ENCODE peak calls at places on chromosomes 6 and 20, in seven cellular contexts. C is prostate gland, Q is fibroblast of lung, L is Caco-2, I is K562, S is neural progenitor cell, J is right cardiac atrium. H is an unnamed sample.

GRCh38 chr6:52087498-52087999 is at the start of gene PKHD1:
- DNase-seq in C (no peak), Q (no peak), L (peak; percentile 78), I (no peak), S (peak; percentile 27), J (no peak), H (no peak)

GRCh38 chr6:14927398-14927797 is 318.5 kb upstream of the JARID2 start:
- DNase-seq in C (no peak), Q (no peak), L (no peak), I (no peak), S (no peak), J (no peak), H (no peak)

GRCh38 chr20:8388146-8388545 is 256.1 kb downstream of the PLCB1 start:
- DNase-seq in C (no peak), Q (peak; percentile 75), L (no peak), I (no peak), S (no peak), J (no peak), H (no peak)

GRCh38 chr20:36454664-36455427 is 86.5 kb upstream of the MYL9 start:
- DNase-seq in C (no peak), Q (peak; percentile 21), L (peak; percentile 88), I (no peak), S (peak; percentile 72), J (peak; percentile 66), H (peak; percentile 68)

GRCh38 chr6:128676456-128676855 is 156.1 kb upstream of the PTPRK start:
- DNase-seq in C (no peak), Q (no peak), L (no peak), I (no peak), S (no peak), J (no peak), H (no peak)

GRCh38 chr6:52253494-52253893 is 9.2 kb upstream of the IL17F start:
- DNase-seq in C (no peak), Q (no peak), L (no peak), I (no peak), S (no peak), J (no peak), H (no peak)

GRCh38 chr20:62370115-62370806 is 3.1 kb upstream of the LAMA5 start:
- DNase-seq in C (no peak), Q (peak; percentile 87), L (no peak), I (peak; percentile 48), S (no peak), J (peak; percentile 75), H (peak; percentile 91)

GRCh38 chr6:20997143-20997792 is 463.0 kb downstream of the CDKAL1 start:
- DNase-seq in C (no peak), Q (no peak), L (no peak), I (no peak), S (no peak), J (no peak), H (peak; percentile 60)

GRCh38 chr6:160790028-160790792 is 88.2 kb downstream of the PLG start:
- DNase-seq in C (no peak), Q (no peak), L (no peak), I (peak; percentile 23), S (peak; percentile 17), J (no peak), H (no peak)

GRCh38 chr6:15818044-15818443 is 155.2 kb upstream of the DTNBP1 start:
- DNase-seq in C (no peak), Q (no peak), L (no peak), I (no peak), S (no peak), J (no peak), H (no peak)

GRCh38 chr6:121925024-121925423 is 474.4 kb upstream of the HSF2 start:
- DNase-seq in C (no peak), Q (peak; percentile 53), L (no peak), I (no peak), S (no peak), J (no peak), H (peak; percentile 15)

GRCh38 chr6:41372526-41373366 is 37.3 kb downstream of the NCR2 start:
- DNase-seq in C (no peak), Q (no peak), L (no peak), I (no peak), S (peak; percentile 76), J (peak; percentile 38), H (no peak)

GRCh38 chr6:168648240-168648639 is 207.3 kb downstream of the SMOC2 start:
- DNase-seq in C (peak; percentile 44), Q (no peak), L (no peak), I (no peak), S (no peak), J (peak; percentile 66), H (no peak)

GRCh38 chr6:145704153-145704781 is 31.1 kb downstream of the EPM2A start:
- DNase-seq in C (no peak), Q (no peak), L (no peak), I (no peak), S (no peak), J (no peak), H (peak; percentile 18)

GRCh38 chr6:73144516-73144915 is 80.8 kb downstream of the KHDC1L start:
- DNase-seq in C (no peak), Q (peak; percentile 3), L (no peak), I (no peak), S (no peak), J (no peak), H (no peak)

GRCh38 chr20:58835231-58835630 is 15.5 kb downstream of the GNAS-AS1 start:
- DNase-seq in C (no peak), Q (no peak), L (no peak), I (no peak), S (no peak), J (no peak), H (no peak)

GRCh38 chr20:51650685-51651134 is 108.2 kb upstream of the NFATC2 start:
- DNase-seq in C (no peak), Q (peak; percentile 68), L (no peak), I (no peak), S (no peak), J (no peak), H (no peak)

GRCh38 chr6:17281100-17281496 is at the start of gene RBM24:
- DNase-seq in C (peak; percentile 40), Q (peak; percentile 80), L (peak; percentile 71), I (no peak), S (peak; percentile 91), J (peak; percentile 84), H (peak; percentile 85)

GRCh38 chr20:33465536-33466302 is 22.2 kb upstream of the SNTA1 start:
- DNase-seq in C (no peak), Q (peak; percentile 8), L (no peak), I (no peak), S (peak; percentile 75), J (no peak), H (no peak)

GRCh38 chr6:157787080-157787479 is 36.0 kb upstream of the SNX9 start:
- DNase-seq in C (no peak), Q (no peak), L (peak; percentile 75), I (no peak), S (no peak), J (peak; percentile 71), H (no peak)

GRCh38 chr6:19759117-19759880 is 77.9 kb upstream of the ID4 start:
- DNase-seq in C (no peak), Q (peak; percentile 92), L (no peak), I (no peak), S (no peak), J (no peak), H (peak; percentile 57)

GRCh38 chr6:131164506-131164905 is 29.2 kb downstream of the AKAP7 start:
- DNase-seq in C (no peak), Q (peak; percentile 34), L (no peak), I (no peak), S (no peak), J (no peak), H (no peak)

GRCh38 chr6:6820688-6821238 is 232.2 kb downstream of the LY86 start:
- DNase-seq in C (peak; percentile 80), Q (no peak), L (no peak), I (no peak), S (peak; percentile 74), J (no peak), H (no peak)

GRCh38 chr6:135995160-135995898 is 143.8 kb downstream of the PDE7B start:
- DNase-seq in C (no peak), Q (peak; percentile 86), L (no peak), I (no peak), S (no peak), J (peak; percentile 15), H (no peak)

GRCh38 chr6:170295519-170296422 is 4.9 kb upstream of the DLL1 start:
- DNase-seq in C (peak; percentile 41), Q (no peak), L (no peak), I (peak; percentile 68), S (peak; percentile 95), J (peak; percentile 65), H (peak; percentile 49)

GRCh38 chr6:146913842-146914562 is 290.2 kb upstream of the STXBP5 start:
- DNase-seq in C (peak; percentile 24), Q (peak; percentile 100), L (peak; percentile 70), I (peak; percentile 81), S (peak; percentile 65), J (peak; percentile 77), H (peak; percentile 97)

GRCh38 chr6:30707281-30707850 is 9.7 kb downstream of the MDC1 start:
- DNase-seq in C (no peak), Q (no peak), L (no peak), I (no peak), S (no peak), J (peak; percentile 17), H (no peak)

DNA sequence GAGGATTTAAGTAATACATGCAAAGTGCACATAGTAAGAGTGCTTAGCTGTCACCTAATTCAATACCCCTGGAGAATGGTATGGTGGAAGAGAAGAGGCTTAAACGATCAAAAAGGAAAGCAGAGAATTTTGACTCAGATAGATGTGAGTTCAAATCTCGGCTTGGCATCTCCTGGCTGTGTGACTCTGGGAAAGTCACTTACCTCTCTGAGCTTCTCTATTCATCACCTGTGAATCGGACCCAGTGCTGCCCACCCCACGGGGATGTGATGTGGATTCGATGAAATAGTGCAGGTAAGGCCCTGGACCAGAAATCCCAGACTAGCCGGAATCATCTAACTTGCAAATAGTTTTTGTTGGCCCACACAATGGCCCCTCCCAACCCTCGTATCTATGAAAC is 1.8 kb upstream of the B4GALT5 start:
- DNase-seq in C (no peak), Q (no peak), L (no peak), I (no peak), S (no peak), J (no peak), H (no peak)
- H3K4me1 ChIP-seq in C (no peaks in the 10 kb centered on the region), Q (peaks cover 6% of the 10 kb centered on the region), L (peaks cover 28% of the 10 kb centered on the region), I (peaks cover 18% of the 10 kb centered on the region), S (peaks cover 12% of the 10 kb centered on the region), J (peaks cover 2% of the 10 kb centered on the region), H (peaks cover 15% of the 10 kb centered on the region)

GRCh38 chr20:46501337-46501942 is 11.9 kb downstream of the ZNF334 start:
- DNase-seq in C (no peak), Q (no peak), L (no peak), I (no peak), S (no peak), J (no peak), H (no peak)
- H3K9me3 ChIP-seq in C (no peaks in the 10 kb centered on the region), Q (no peaks in the 10 kb centered on the region), L (peaks cover 38% of the 10 kb centered on the region), I (peaks cover 7% of the 10 kb centered on the region), S (peaks cover 72% of the 10 kb centered on the region), J (peaks cover 7% of the 10 kb centered on the region), H (peaks cover 13% of the 10 kb centered on the region)

GRCh38 chr20:46123482-46124245 is 5.5 kb downstream of the CD40 start:
- DNase-seq in C (no peak), Q (no peak), L (peak; percentile 22), I (no peak), S (no peak), J (no peak), H (no peak)
- H3K4me1 ChIP-seq in C (no peaks in the 10 kb centered on the region), Q (no peaks in the 10 kb centered on the region), L (no peaks in the 10 kb centered on the region), I (no peaks in the 10 kb centered on the region), S (peaks cover 10% of the 10 kb centered on the region), J (peaks cover 5% of the 10 kb centered on the region), H (no peaks in the 10 kb centered on the region)

DNA sequence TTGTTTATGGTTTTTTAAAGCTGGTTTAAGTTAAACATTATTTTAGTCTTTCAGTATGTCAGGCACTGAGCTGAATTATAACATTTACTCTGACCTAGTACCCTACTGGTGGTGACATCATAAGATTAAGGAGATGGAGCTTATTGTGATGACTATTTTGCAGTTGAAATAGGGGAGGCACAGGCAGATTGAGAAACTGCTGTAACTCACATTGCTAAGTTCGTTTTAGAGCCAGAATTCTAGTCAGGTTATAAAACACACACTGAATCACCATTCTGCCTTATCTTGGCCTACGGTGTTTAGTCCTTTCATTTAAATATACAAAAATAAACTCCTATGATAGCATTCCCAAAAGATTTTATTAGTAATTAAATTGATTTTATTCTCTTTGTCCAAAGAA is 584.1 kb downstream of the TFAP2A start:
- DNase-seq in C (no peak), Q (peak; percentile 9), L (no peak), I (no peak), S (no peak), J (no peak), H (no peak)
- H3K9me3 ChIP-seq in C (no peaks in the 10 kb centered on the region), Q (no peaks in the 10 kb centered on the region), L (no peaks in the 10 kb centered on the region), I (no peaks in the 10 kb centered on the region), S (no peaks in the 10 kb centered on the region), J (no peaks in the 10 kb centered on the region), H (no peaks in the 10 kb centered on the region)